ENCODE peak calls at places on chromosomes 13 and 19, in six cellular contexts. G, R, T, F, A and N are unnamed samples.

GRCh38 chr13:104953588-104953987 is 1581.9 kb downstream of the EFNB2 start:
- DNase-seq in G (no peak), R (no peak), T (no peak), F (no peak), A (no peak), N (no peak)

GRCh38 chr13:82597737-82598136 is 1284.5 kb downstream of the SLITRK1 start:
- DNase-seq in G (no peak), R (no peak), T (no peak), F (no peak), A (no peak), N (no peak)

GRCh38 chr19:52231154-52231565 is 38.2 kb upstream of the ZNF766 start:
- DNase-seq in G (peak), R (no peak), T (no peak), F (no peak), A (no peak), N (no peak)

GRCh38 chr13:32838985-32839384 is 177.2 kb upstream of the KL start:
- DNase-seq in G (peak), R (no peak), T (no peak), F (no peak), A (no peak), N (no peak)

GRCh38 chr19:56839665-56840451 is 668 bp downstream of the PEG3 start:
- DNase-seq in G (no peak), R (peak), T (peak), F (peak), A (peak), N (no peak)

GRCh38 chr19:46704379-46705076 is 12.4 kb downstream of the PRKD2 start:
- DNase-seq in G (no peak), R (peak), T (peak), F (peak), A (peak), N (peak)

GRCh38 chr19:1098177-1099051 is 3.2 kb upstream of the POLR2E start:
- DNase-seq in G (peak), R (no peak), T (no peak), F (no peak), A (no peak), N (no peak)

GRCh38 chr19:54478677-54479266 is 5.7 kb upstream of the CDC42EP5 start:
- DNase-seq in G (peak), R (peak), T (no peak), F (no peak), A (no peak), N (no peak)

GRCh38 chr19:50556236-50557008 is 11.8 kb downstream of the LRRC4B start:
- DNase-seq in G (peak), R (peak), T (peak), F (peak), A (no peak), N (peak)

GRCh38 chr13:112892759-112893569 is 76.0 kb upstream of the MCF2L start:
- DNase-seq in G (no peak), R (peak), T (no peak), F (no peak), A (no peak), N (no peak)

GRCh38 chr19:53158119-53158656 is 665 bp downstream of the ZNF347 start:
- DNase-seq in G (peak), R (peak), T (peak), F (peak), A (peak), N (peak)

GRCh38 chr13:95188128-95188527 is 113.1 kb downstream of the ABCC4 start:
- DNase-seq in G (no peak), R (no peak), T (no peak), F (no peak), A (no peak), N (no peak)

GRCh38 chr19:43318203-43318602 is 35.3 kb upstream of the CD177 start:
- DNase-seq in G (no peak), R (no peak), T (no peak), F (no peak), A (no peak), N (no peak)

GRCh38 chr19:46610413-46610775 is 9.3 kb downstream of the CALM3 start:
- DNase-seq in G (no peak), R (peak), T (no peak), F (no peak), A (no peak), N (no peak)

GRCh38 chr13:69331245-69331644 is 776.4 kb upstream of the ATXN8OS start:
- DNase-seq in G (no peak), R (no peak), T (no peak), F (no peak), A (no peak), N (no peak)

GRCh38 chr13:109272595-109273325 is 513.6 kb downstream of the IRS2 start:
- DNase-seq in G (peak), R (no peak), T (no peak), F (no peak), A (no peak), N (no peak)

GRCh38 chr19:35559781-35560180 is 3.7 kb downstream of the ATP4A start:
- DNase-seq in G (no peak), R (no peak), T (no peak), F (no peak), A (no peak), N (no peak)

GRCh38 chr19:57830071-57830602 is at the start of gene ZNF587B:
- DNase-seq in G (peak), R (peak), T (peak), F (peak), A (peak), N (no peak)

GRCh38 chr13:99312493-99312883 is 5.3 kb upstream of the GPR183 start:
- DNase-seq in G (peak), R (no peak), T (peak), F (peak), A (no peak), N (no peak)

GRCh38 chr13:29402168-29402621 is 193.3 kb downstream of the SLC7A1 start:
- DNase-seq in G (peak), R (no peak), T (no peak), F (peak), A (no peak), N (no peak)

GRCh38 chr13:41603917-41604316 is 146.6 kb downstream of the RGCC start:
- DNase-seq in G (peak), R (no peak), T (no peak), F (no peak), A (no peak), N (peak)

GRCh38 chr19:344625-345319 is at the start of gene MIER2:
- DNase-seq in G (peak), R (peak), T (peak), F (peak), A (peak), N (peak)

GRCh38 chr13:31045621-31046081 is 113.2 kb downstream of the TEX26 start:
- DNase-seq in G (peak), R (peak), T (peak), F (peak), A (peak), N (peak)

GRCh38 chr19:29622191-29623070 is 16.3 kb downstream of the POP4 start:
- DNase-seq in G (no peak), R (peak), T (no peak), F (no peak), A (no peak), N (no peak)

GRCh38 chr19:29625316-29625715 is 19.2 kb downstream of the POP4 start:
- DNase-seq in G (no peak), R (no peak), T (no peak), F (no peak), A (no peak), N (no peak)

GRCh38 chr19:29624489-29625210 is 18.6 kb downstream of the POP4 start:
- DNase-seq in G (peak), R (no peak), T (no peak), F (no peak), A (no peak), N (no peak)

GRCh38 chr19:29626386-29626785 is 20.3 kb downstream of the POP4 start:
- DNase-seq in G (no peak), R (no peak), T (no peak), F (no peak), A (no peak), N (no peak)

GRCh38 chr19:29623726-29624488 is 17.8 kb downstream of the POP4 start:
- DNase-seq in G (no peak), R (no peak), T (no peak), F (no peak), A (no peak), N (no peak)
- TF ChIP-seq POLR2A in G (no peak), R (no peak), T (no peak), F (no peak), A (no peak), N (no peak)

GRCh38 chr19:19034204-19034624 is 811 bp downstream of the ARMC6 start:
- DNase-seq in G (peak), R (no peak), T (no peak), F (no peak), A (no peak), N (peak)
- TF ChIP-seq POLR2A in G (no peak), R (no peak), T (no peak), F (no peak), A (no peak), N (no peak)

GRCh38 chr19:4365341-4365740 is 22.0 kb downstream of the MPND start:
- DNase-seq in G (no peak), R (no peak), T (peak), F (no peak), A (no peak), N (no peak)
- TF ChIP-seq POLR2A in G (no peak), R (no peak), T (no peak), F (no peak), A (no peak), N (no peak)

GRCh38 chr19:18867199-18867598 is 28.8 kb downstream of the CERS1 start:
- DNase-seq in G (no peak), R (no peak), T (no peak), F (no peak), A (no peak), N (no peak)
- TF ChIP-seq POLR2A in G (no peak), R (no peak), T (no peak), F (no peak), A (no peak), N (no peak)

GRCh38 chr13:27980280-27980998 is 8.1 kb downstream of the URAD start:
- DNase-seq in G (no peak), R (no peak), T (peak), F (no peak), A (no peak), N (no peak)
- TF ChIP-seq POLR2A in G (no peak), R (no peak), T (no peak), F (no peak), A (no peak), N (no peak)

DNA sequence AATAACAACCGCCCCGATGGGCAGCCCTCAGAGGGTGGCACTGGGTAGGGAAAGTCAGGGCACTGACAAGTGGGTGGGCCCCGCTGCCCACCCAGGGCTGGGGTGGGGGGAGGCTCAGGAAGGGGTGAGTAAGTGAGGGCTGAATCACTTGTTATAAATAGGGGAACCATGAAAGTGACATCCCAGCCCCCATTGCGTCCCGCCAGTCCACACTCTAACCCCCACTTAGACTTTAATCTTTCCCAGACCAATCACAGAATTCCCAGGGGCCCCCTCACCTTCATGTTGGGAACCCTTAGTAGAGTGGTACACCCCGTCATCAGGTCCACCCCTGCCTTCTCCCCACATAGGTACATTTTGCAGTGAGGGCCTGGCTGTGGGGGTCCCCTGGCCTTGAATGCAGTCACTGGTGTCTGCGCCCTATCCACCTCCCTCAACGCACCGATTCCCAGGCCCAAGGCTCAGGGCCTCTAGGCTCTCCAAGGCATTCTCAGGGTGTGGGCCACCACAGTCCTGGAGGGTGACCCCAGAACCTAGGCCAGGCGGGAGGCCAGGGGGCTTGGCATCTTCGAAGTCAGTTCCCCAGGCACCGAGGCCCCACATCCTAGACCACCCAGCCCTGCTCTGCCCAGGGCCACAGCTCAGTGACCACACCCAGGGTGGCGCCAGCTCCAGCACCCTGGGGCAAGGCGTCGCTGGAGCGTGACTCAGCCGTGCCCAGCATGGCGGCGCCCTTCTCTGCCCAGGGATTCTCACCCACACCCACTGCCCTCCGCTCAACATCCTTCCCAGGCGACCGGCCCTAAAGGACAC is 36.8 kb upstream of the NANOS3 start:
- DNase-seq in G (peak), R (peak), T (peak), F (no peak), A (peak), N (peak)
- TF ChIP-seq POLR2A in G (peak), R (no peak), T (no peak), F (no peak), A (peak), N (peak)

DNA sequence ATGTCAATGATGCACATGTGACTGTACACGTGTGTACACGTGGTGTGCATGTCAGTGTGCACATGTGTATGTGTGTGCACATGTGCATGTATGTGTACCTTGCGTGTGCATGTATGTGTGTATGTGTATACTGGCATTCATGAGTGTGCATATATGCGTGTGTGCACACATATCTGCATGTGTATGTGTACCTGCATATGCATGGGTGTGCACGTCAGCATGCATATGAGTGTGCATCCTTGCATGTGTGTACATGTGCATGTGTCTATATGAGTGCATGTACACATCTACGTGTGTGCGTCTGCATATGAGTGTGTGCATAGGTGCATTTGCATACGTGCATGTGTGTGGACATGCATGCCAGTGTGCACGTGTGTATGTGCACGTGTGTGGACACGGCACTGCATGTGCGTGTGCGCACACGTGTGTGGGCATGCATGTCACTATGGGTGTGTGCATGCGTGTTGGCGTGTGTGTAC is 48.5 kb downstream of the GADD45B start:
- DNase-seq in G (no peak), R (no peak), T (no peak), F (no peak), A (no peak), N (no peak)
- TF ChIP-seq POLR2A in G (no peak), R (no peak), T (no peak), F (no peak), A (no peak), N (no peak)

GRCh38 chr13:34040863-34041262 is 222.9 kb downstream of the RFC3 start:
- DNase-seq in G (no peak), R (no peak), T (no peak), F (no peak), A (no peak), N (no peak)
- TF ChIP-seq POLR2A in G (no peak), R (no peak), T (no peak), F (no peak), A (no peak), N (no peak)

GRCh38 chr13:51091839-51092238 is 19.2 kb downstream of the C13orf42 start:
- DNase-seq in G (no peak), R (no peak), T (no peak), F (no peak), A (no peak), N (no peak)
- TF ChIP-seq POLR2A in G (no peak), R (no peak), T (no peak), F (no peak), A (no peak), N (no peak)

GRCh38 chr19:16076958-16077611 is 790 bp downstream of the TPM4 start:
- DNase-seq in G (no peak), R (peak), T (peak), F (no peak), A (peak), N (no peak)

GRCh38 chr19:16078311-16078758 is 2.0 kb downstream of the TPM4 start:
- DNase-seq in G (peak), R (no peak), T (no peak), F (peak), A (peak), N (no peak)

GRCh38 chr19:16075430-16076153 is 703 bp upstream of the TPM4 start:
- DNase-seq in G (no peak), R (no peak), T (no peak), F (no peak), A (no peak), N (no peak)

GRCh38 chr19:16074488-16075365 is 1.6 kb upstream of the TPM4 start:
- DNase-seq in G (no peak), R (no peak), T (no peak), F (no peak), A (no peak), N (no peak)

GRCh38 chr19:16076154-16076957 is at the start of gene TPM4:
- DNase-seq in G (peak), R (peak), T (peak), F (peak), A (peak), N (peak)
- TF ChIP-seq POLR2A in G (peak), R (peak), T (no peak), F (peak), A (peak), N (peak)